ENCODE peak calls at places on chromosomes 6 and 20, in ten cellular contexts. J is endothelial cell of umbilical vein; E is CD4-positive, alpha-beta T cell; L is GM23338; Z is mucosa of descending colon; N is cardiac fibroblast; W is heart left ventricle; V is IMR-90; P is neural crest cell; G is GM12865. S is an unnamed sample.

GRCh38 chr6:144213293-144213692 is 63.0 kb downstream of the STX11 start:
- DNase-seq in V (no peak), G (no peak), J (no peak), P (no peak), L (no peak), N (no peak), Z (no peak), E (no peak), W (no peak), S (no peak)

GRCh38 chr6:143513410-143513809 is 1.9 kb upstream of the FUCA2 start:
- DNase-seq in L (peak), P (no peak), Z (peak), G (peak), N (no peak), J (no peak), V (no peak), W (no peak), E (no peak), S (no peak)

GRCh38 chr20:13243826-13244376 is 22.8 kb downstream of the ISM1 start:
- DNase-seq in G (no peak), L (no peak), Z (no peak), J (no peak), E (no peak), V (no peak), N (no peak), W (no peak), P (no peak), S (no peak)

GRCh38 chr6:123742626-123743025 is 61.0 kb upstream of the NKAIN2 start:
- DNase-seq in W (no peak), L (no peak), Z (no peak), V (no peak), G (no peak), P (no peak), E (no peak), N (peak), J (no peak), S (no peak)

GRCh38 chr6:43942011-43942442 is 172.0 kb downstream of the VEGFA start:
- DNase-seq in N (no peak), W (no peak), J (no peak), P (no peak), Z (no peak), V (no peak), L (no peak), E (no peak), G (no peak), S (no peak)

GRCh38 chr20:3080939-3081388 is 3.6 kb downstream of the AVP start:
- DNase-seq in N (peak), V (peak), P (no peak), E (no peak), G (no peak), Z (peak), W (peak), L (no peak), J (peak), S (no peak)

GRCh38 chr6:113352831-113353230 is 504.3 kb upstream of the MARCKS start:
- DNase-seq in V (no peak), J (no peak), W (no peak), Z (peak), G (no peak), L (no peak), P (no peak), E (no peak), N (no peak), S (no peak)

GRCh38 chr20:25508083-25508770 is 77.1 kb downstream of the NINL start:
- DNase-seq in W (no peak), L (no peak), E (no peak), G (no peak), V (peak), N (peak), Z (peak), P (no peak), J (peak), S (no peak)

GRCh38 chr20:1896859-1897258 is 1.7 kb downstream of the SIRPA start:
- DNase-seq in G (no peak), E (no peak), J (no peak), P (no peak), W (no peak), Z (no peak), N (no peak), V (no peak), L (no peak), S (no peak)

GRCh38 chr20:53883098-53883762 is 187.2 kb downstream of the BCAS1 start:
- DNase-seq in V (peak), N (no peak), Z (no peak), L (no peak), E (no peak), W (no peak), J (no peak), P (no peak), G (no peak), S (no peak)

GRCh38 chr20:52365688-52366087 is 174.1 kb upstream of the ZFP64 start:
- DNase-seq in Z (no peak), J (no peak), V (no peak), P (no peak), E (no peak), L (no peak), W (no peak), N (no peak), G (no peak), S (no peak)

GRCh38 chr6:81894788-81895221 is 142.3 kb upstream of the TENT5A start:
- DNase-seq in N (peak), J (no peak), V (peak), E (no peak), W (peak), Z (no peak), G (no peak), L (no peak), P (peak), S (no peak)

GRCh38 chr6:121201108-121201507 is 133.2 kb downstream of the TBC1D32 start:
- DNase-seq in P (no peak), N (no peak), V (peak), J (no peak), E (no peak), W (no peak), Z (no peak), G (no peak), L (peak), S (no peak)

GRCh38 chr6:19269341-19269898 is 567.8 kb upstream of the ID4 start:
- DNase-seq in J (no peak), G (no peak), E (no peak), V (no peak), N (no peak), L (no peak), W (no peak), Z (no peak), P (no peak), S (no peak)

GRCh38 chr6:84979541-84979940 is 215.1 kb upstream of the TBX18 start:
- DNase-seq in N (peak), Z (no peak), V (no peak), G (no peak), J (peak), W (no peak), P (no peak), L (no peak), E (no peak), S (no peak)

GRCh38 chr6:117168296-117169059 is 96.9 kb upstream of the VGLL2 start:
- DNase-seq in J (no peak), W (no peak), E (no peak), N (no peak), L (no peak), P (no peak), V (no peak), Z (no peak), G (no peak), S (no peak)

GRCh38 chr6:113858605-113859348 is 1.6 kb downstream of the MARCKS start:
- DNase-seq in J (peak), W (peak), V (peak), E (peak), Z (peak), L (peak), G (peak), N (peak), P (peak), S (peak)

GRCh38 chr6:14000901-14001300 is 76.1 kb downstream of the RNF182 start:
- DNase-seq in N (peak), E (no peak), V (peak), W (no peak), Z (no peak), L (no peak), J (no peak), G (no peak), P (no peak), S (no peak)

GRCh38 chr20:370151-370600 is 10.4 kb upstream of the TRIB3 start:
- DNase-seq in Z (no peak), J (peak), E (no peak), N (peak), L (no peak), V (no peak), G (no peak), W (no peak), P (no peak), S (no peak)

GRCh38 chr6:64254558-64254957 is 619.0 kb downstream of the PHF3 start:
- DNase-seq in P (no peak), Z (no peak), N (no peak), L (no peak), E (no peak), V (no peak), J (peak), G (no peak), W (no peak), S (no peak)

GRCh38 chr6:24910850-24911712 is 24.7 kb downstream of the RIPOR2 start:
- DNase-seq in N (peak), P (peak), E (peak), G (peak), Z (peak), L (peak), W (peak), V (peak), J (peak), S (no peak)

GRCh38 chr6:147549531-147549930 is 41.0 kb downstream of the SAMD5 start:
- DNase-seq in J (no peak), E (no peak), Z (no peak), N (no peak), W (no peak), G (no peak), L (no peak), V (peak), P (no peak), S (no peak)

GRCh38 chr20:47521059-47521808 is 19.5 kb downstream of the NCOA3 start:
- DNase-seq in J (no peak), P (no peak), Z (no peak), W (no peak), N (no peak), V (no peak), E (no peak), G (no peak), L (peak), S (no peak)

GRCh38 chr6:4844108-4844507 is 67.9 kb downstream of the CDYL start:
- DNase-seq in E (no peak), Z (no peak), G (no peak), L (peak), V (no peak), J (no peak), N (no peak), P (no peak), W (no peak), S (no peak)

GRCh38 chr6:34671801-34672656 is 24.5 kb downstream of the ILRUN start:
- DNase-seq in V (peak), J (peak), N (peak), W (no peak), P (no peak), L (no peak), E (peak), G (peak), Z (peak), S (no peak)

GRCh38 chr6:25137497-25137896 is 141.7 kb upstream of the CARMIL1 start:
- DNase-seq in V (no peak), W (no peak), J (peak), P (no peak), G (peak), Z (no peak), L (no peak), N (no peak), E (no peak), S (no peak)

GRCh38 chr20:62381842-62382241 is 5.1 kb upstream of the RPS21 start:
- DNase-seq in Z (no peak), V (no peak), E (no peak), W (no peak), L (no peak), P (no peak), G (no peak), N (no peak), J (no peak), S (no peak)

GRCh38 chr20:23926526-23926880 is 47.0 kb upstream of the CST5 start:
- DNase-seq in V (no peak), Z (no peak), L (no peak), P (no peak), E (no peak), N (no peak), J (no peak), G (no peak), W (no peak), S (no peak)

GRCh38 chr20:1396264-1396663 is 3.4 kb upstream of the FKBP1A start:
- DNase-seq in Z (no peak), N (no peak), J (peak), P (no peak), L (no peak), E (no peak), G (no peak), W (no peak), V (no peak), S (no peak)

GRCh38 chr20:63033635-63034510 is 27.1 kb upstream of the BHLHE23 start:
- DNase-seq in N (no peak), V (no peak), W (peak), G (no peak), L (peak), Z (no peak), P (no peak), E (no peak), J (no peak), S (no peak)

GRCh38 chr6:44009425-44010321 is 117.6 kb downstream of the MRPL14 start:
- DNase-seq in W (peak), N (no peak), P (no peak), V (peak), Z (no peak), L (no peak), G (no peak), J (no peak), E (no peak), S (peak)

GRCh38 chr20:24469116-24470030 is at the start of gene SYNDIG1:
- DNase-seq in Z (no peak), W (no peak), N (peak), J (no peak), V (no peak), E (no peak), P (peak), G (no peak), L (peak), S (no peak)

GRCh38 chr6:10759884-10760329 is 12.3 kb downstream of the TMEM14B start:
- DNase-seq in Z (no peak), E (no peak), L (no peak), P (no peak), V (peak), N (peak), W (no peak), G (no peak), J (peak), S (peak)

GRCh38 chr6:38937839-38938613 is 110.6 kb upstream of the GLP1R start:
- DNase-seq in G (no peak), V (no peak), W (no peak), P (no peak), Z (no peak), N (no peak), L (no peak), J (no peak), E (no peak), S (no peak)

DNA sequence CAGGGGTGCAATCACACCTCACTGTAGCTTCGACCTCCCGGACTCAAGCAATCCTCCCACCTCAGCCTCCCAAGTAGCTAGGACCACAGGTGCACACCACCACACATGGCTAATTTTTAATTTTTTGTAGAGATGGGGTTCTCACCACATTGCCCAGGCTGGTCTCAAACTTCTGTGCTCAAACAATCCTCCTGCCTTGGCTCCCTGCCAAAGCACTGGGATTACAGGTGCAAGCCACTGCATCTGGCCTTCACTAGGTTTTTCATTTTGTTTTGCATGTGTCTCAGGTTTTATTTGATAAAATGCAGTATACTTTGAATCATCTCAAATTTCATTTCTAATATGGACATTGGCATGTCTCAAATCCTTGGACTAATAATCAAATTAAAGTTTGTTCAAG is 98.7 kb downstream of the SLC16A10 start:
- DNase-seq in L (no peak), V (no peak), P (no peak), N (no peak), W (no peak), J (no peak), E (no peak), Z (no peak), G (no peak), S (no peak)
- TF ChIP-seq CTCF in L (no peak), V (no peak), P (no peak), N (no peak), W (no peak), J (no peak), E (no peak), Z (no peak), G (no peak), S (no peak)

GRCh38 chr6:95364016-95364604 is 213.2 kb upstream of the MANEA start:
- DNase-seq in W (no peak), Z (no peak), P (no peak), L (peak), E (no peak), J (no peak), G (peak), V (peak), N (peak), S (no peak)
- TF ChIP-seq CTCF in W (peak), Z (no peak), P (peak), L (no peak), E (no peak), J (no peak), G (peak), V (peak), N (peak), S (no peak)

GRCh38 chr20:37411408-37412306 is 65.7 kb downstream of the SRC start:
- DNase-seq in P (no peak), L (peak), N (peak), Z (no peak), G (no peak), E (no peak), V (no peak), W (no peak), J (peak), S (no peak)
- TF ChIP-seq CTCF in P (no peak), L (no peak), N (peak), Z (no peak), G (no peak), E (no peak), V (no peak), W (no peak), J (peak), S (no peak)

DNA sequence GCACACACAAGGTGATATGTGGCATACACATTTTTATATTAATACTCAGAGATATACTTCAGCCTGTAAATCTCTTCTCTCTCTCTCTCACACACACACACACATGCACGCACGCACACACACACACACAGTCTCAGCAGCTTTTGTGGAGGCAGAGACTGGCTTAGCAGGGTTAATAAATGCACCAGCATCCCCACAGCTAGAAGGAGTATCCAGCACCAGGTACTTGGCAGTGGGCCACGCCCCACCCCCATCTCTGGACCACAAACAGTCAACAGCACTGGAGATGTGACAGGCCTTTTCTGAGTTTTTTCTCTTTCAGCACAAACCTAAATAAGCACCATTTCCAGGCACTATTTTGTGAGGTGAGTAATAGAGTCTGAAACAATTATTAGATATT is 47.3 kb upstream of the LRFN2 start:
- DNase-seq in G (no peak), J (no peak), V (no peak), P (no peak), Z (no peak), N (no peak), E (no peak), W (no peak), L (no peak), S (no peak)
- TF ChIP-seq CTCF in G (no peak), J (no peak), V (no peak), P (no peak), Z (no peak), N (no peak), E (no peak), W (no peak), L (no peak), S (no peak)

GRCh38 chr6:134094436-134094835 is 42.0 kb upstream of the SLC2A12 start:
- DNase-seq in P (no peak), V (no peak), W (no peak), L (peak), G (no peak), Z (no peak), N (no peak), J (no peak), E (no peak), S (no peak)

GRCh38 chr6:134099770-134100169 is 47.3 kb upstream of the SLC2A12 start:
- DNase-seq in Z (no peak), G (no peak), L (no peak), E (no peak), P (no peak), N (no peak), V (no peak), W (no peak), J (no peak), S (no peak)

GRCh38 chr6:134098276-134098675 is 45.9 kb upstream of the SLC2A12 start:
- DNase-seq in V (no peak), J (no peak), N (no peak), G (no peak), L (no peak), P (no peak), W (no peak), E (no peak), Z (no peak), S (no peak)

GRCh38 chr6:134093007-134093573 is 40.7 kb upstream of the SLC2A12 start:
- DNase-seq in V (no peak), J (no peak), W (no peak), Z (no peak), P (no peak), G (peak), E (no peak), L (peak), N (no peak), S (no peak)

GRCh38 chr6:134097114-134097707 is 44.8 kb upstream of the SLC2A12 start:
- DNase-seq in E (peak), Z (peak), V (peak), N (peak), L (peak), J (peak), P (peak), W (no peak), G (peak), S (peak)
- TF ChIP-seq CTCF in E (peak), Z (peak), V (peak), N (peak), L (peak), J (peak), P (peak), W (peak), G (peak), S (no peak)

GRCh38 chr6:37126554-37126906 is 43.4 kb upstream of the PIM1 start:
- DNase-seq in Z (no peak), P (no peak), W (no peak), E (no peak), L (no peak), J (no peak), V (no peak), G (no peak), N (no peak), S (no peak)
- TF ChIP-seq CTCF in Z (no peak), P (peak), W (no peak), E (no peak), L (no peak), J (no peak), V (no peak), G (no peak), N (no peak), S (no peak)

GRCh38 chr6:22770042-22770441 is 200.7 kb downstream of the HDGFL1 start:
- DNase-seq in W (no peak), G (no peak), V (no peak), E (no peak), L (no peak), N (no peak), J (no peak), Z (no peak), P (no peak), S (no peak)

GRCh38 chr6:22765015-22765414 is 195.6 kb downstream of the HDGFL1 start:
- DNase-seq in E (no peak), Z (no peak), W (no peak), N (peak), J (peak), V (peak), G (no peak), P (no peak), L (no peak), S (no peak)

GRCh38 chr6:22764521-22764920 is 195.2 kb downstream of the HDGFL1 start:
- DNase-seq in W (no peak), J (peak), V (peak), N (no peak), G (no peak), P (no peak), L (no peak), E (no peak), Z (no peak), S (no peak)

DNA sequence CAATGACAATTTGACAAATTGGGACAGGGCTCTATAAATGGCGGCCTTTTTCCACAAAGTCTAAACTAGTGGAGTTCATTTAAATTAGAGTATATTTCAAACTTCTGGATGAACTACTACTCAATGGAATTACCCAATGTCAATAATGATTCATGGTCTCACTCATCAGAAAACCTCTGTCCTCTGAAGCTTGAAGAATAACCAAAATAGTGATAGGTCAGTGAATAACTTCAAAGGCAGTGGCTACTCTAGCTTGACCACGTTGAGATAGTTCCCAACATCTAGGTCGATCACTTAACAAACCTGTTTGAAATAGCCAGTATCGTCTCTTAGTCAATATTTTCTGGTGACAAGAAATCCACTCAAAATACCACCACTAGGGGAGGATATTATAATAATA is 197.6 kb downstream of the HDGFL1 start:
- DNase-seq in E (no peak), Z (no peak), G (peak), W (no peak), N (no peak), L (no peak), V (no peak), J (no peak), P (no peak), S (no peak)
- TF ChIP-seq CTCF in E (no peak), Z (no peak), G (no peak), W (no peak), N (no peak), L (no peak), V (no peak), J (no peak), P (peak), S (no peak)

GRCh38 chr6:12957321-12958051 is 240.9 kb downstream of the PHACTR1 start:
- DNase-seq in N (peak), Z (peak), P (peak), E (no peak), J (peak), G (peak), W (peak), L (peak), V (peak), S (peak)
- TF ChIP-seq CTCF in N (no peak), Z (no peak), P (no peak), E (no peak), J (no peak), G (no peak), W (no peak), L (no peak), V (no peak), S (no peak)

S was measured in omental fat pad.